ENCODE peak calls at places on chromosomes 16 and 17, in eight cellular contexts. One of them, this sample, is unnamed.

GRCh38 chr16:68732068-68732680 is 4.9 kb upstream of the CDH1 start:
- DNase-seq in D341Med: peak
- DNase-seq in non-pigmented ciliary epithelial cell: no peak
- DNase-seq in GM04503: no peak
- DNase-seq in tibial nerve: no peak
- DNase-seq in foreskin fibroblast: no peak
- DNase-seq in NCI-H748 treated with DMSO at 0.1 percent for 48 hours: peak
- DNase-seq in NAMALWA: no peak
- DNase-seq in this sample: peak

GRCh38 chr16:14454391-14454790 is 175.7 kb downstream of the PARN start:
- DNase-seq in non-pigmented ciliary epithelial cell: no peak
- DNase-seq in NCI-H748 treated with DMSO at 0.1 percent for 48 hours: no peak
- DNase-seq in D341Med: no peak
- DNase-seq in NAMALWA: no peak
- DNase-seq in GM04503: peak
- DNase-seq in foreskin fibroblast: peak
- DNase-seq in tibial nerve: no peak
- DNase-seq in this sample: no peak

GRCh38 chr17:8621585-8621984 is 8.9 kb downstream of the MYH10 start:
- DNase-seq in tibial nerve: no peak
- DNase-seq in non-pigmented ciliary epithelial cell: no peak
- DNase-seq in NCI-H748 treated with DMSO at 0.1 percent for 48 hours: no peak
- DNase-seq in NAMALWA: no peak
- DNase-seq in D341Med: no peak
- DNase-seq in foreskin fibroblast: no peak
- DNase-seq in GM04503: no peak
- DNase-seq in this sample: no peak

GRCh38 chr16:19196871-19197270 is 28.8 kb downstream of the SYT17 start:
- DNase-seq in non-pigmented ciliary epithelial cell: no peak
- DNase-seq in tibial nerve: no peak
- DNase-seq in NAMALWA: no peak
- DNase-seq in D341Med: no peak
- DNase-seq in NCI-H748 treated with DMSO at 0.1 percent for 48 hours: no peak
- DNase-seq in GM04503: no peak
- DNase-seq in foreskin fibroblast: no peak
- DNase-seq in this sample: peak

GRCh38 chr17:41267711-41268110 is 2.5 kb downstream of the KRTAP9-6 start:
- DNase-seq in NAMALWA: no peak
- DNase-seq in D341Med: no peak
- DNase-seq in tibial nerve: no peak
- DNase-seq in foreskin fibroblast: no peak
- DNase-seq in NCI-H748 treated with DMSO at 0.1 percent for 48 hours: no peak
- DNase-seq in GM04503: no peak
- DNase-seq in non-pigmented ciliary epithelial cell: no peak
- DNase-seq in this sample: no peak

GRCh38 chr16:11586375-11586855 is 304 bp downstream of the LITAF start:
- DNase-seq in foreskin fibroblast: no peak
- DNase-seq in non-pigmented ciliary epithelial cell: no peak
- DNase-seq in NAMALWA: no peak
- DNase-seq in D341Med: no peak
- DNase-seq in NCI-H748 treated with DMSO at 0.1 percent for 48 hours: no peak
- DNase-seq in GM04503: no peak
- DNase-seq in tibial nerve: no peak
- DNase-seq in this sample: no peak

GRCh38 chr17:78495634-78496033 is 81.6 kb downstream of the DNAH17 start:
- DNase-seq in NCI-H748 treated with DMSO at 0.1 percent for 48 hours: no peak
- DNase-seq in NAMALWA: no peak
- DNase-seq in foreskin fibroblast: no peak
- DNase-seq in non-pigmented ciliary epithelial cell: no peak
- DNase-seq in GM04503: no peak
- DNase-seq in D341Med: no peak
- DNase-seq in tibial nerve: no peak
- DNase-seq in this sample: no peak

GRCh38 chr16:13554020-13554419 is 365.9 kb upstream of the ERCC4 start:
- DNase-seq in GM04503: no peak
- DNase-seq in foreskin fibroblast: no peak
- DNase-seq in D341Med: no peak
- DNase-seq in non-pigmented ciliary epithelial cell: no peak
- DNase-seq in NCI-H748 treated with DMSO at 0.1 percent for 48 hours: no peak
- DNase-seq in NAMALWA: peak
- DNase-seq in tibial nerve: no peak
- DNase-seq in this sample: no peak

GRCh38 chr16:11914759-11915643 is 755 bp downstream of the GSPT1 start:
- DNase-seq in GM04503: no peak
- DNase-seq in non-pigmented ciliary epithelial cell: no peak
- DNase-seq in D341Med: peak
- DNase-seq in foreskin fibroblast: no peak
- DNase-seq in tibial nerve: no peak
- DNase-seq in NAMALWA: peak
- DNase-seq in NCI-H748 treated with DMSO at 0.1 percent for 48 hours: no peak
- DNase-seq in this sample: no peak

GRCh38 chr17:45335721-45336120 is 18.9 kb upstream of the MAP3K14 start:
- DNase-seq in tibial nerve: no peak
- DNase-seq in non-pigmented ciliary epithelial cell: no peak
- DNase-seq in GM04503: no peak
- DNase-seq in D341Med: no peak
- DNase-seq in foreskin fibroblast: no peak
- DNase-seq in NAMALWA: no peak
- DNase-seq in NCI-H748 treated with DMSO at 0.1 percent for 48 hours: no peak
- DNase-seq in this sample: no peak

GRCh38 chr17:46874906-46875305 is 23.5 kb downstream of the WNT9B start:
- DNase-seq in NAMALWA: no peak
- DNase-seq in non-pigmented ciliary epithelial cell: no peak
- DNase-seq in NCI-H748 treated with DMSO at 0.1 percent for 48 hours: no peak
- DNase-seq in foreskin fibroblast: no peak
- DNase-seq in tibial nerve: no peak
- DNase-seq in D341Med: no peak
- DNase-seq in GM04503: no peak
- DNase-seq in this sample: no peak

GRCh38 chr16:47037396-47037745 is 63.9 kb upstream of the DNAJA2 start:
- DNase-seq in NAMALWA: peak
- DNase-seq in tibial nerve: no peak
- DNase-seq in NCI-H748 treated with DMSO at 0.1 percent for 48 hours: no peak
- DNase-seq in foreskin fibroblast: no peak
- DNase-seq in non-pigmented ciliary epithelial cell: no peak
- DNase-seq in GM04503: no peak
- DNase-seq in D341Med: no peak
- DNase-seq in this sample: no peak

This sample was measured in NCI-H1105.